ENCODE peak calls at places on chromosomes 6 and 20, in ten cellular contexts. B, V, Y, U, K, S, F, H, M and O are unnamed samples.

GRCh38 chr6:53869964-53870363 is 75.2 kb downstream of the LRRC1 start:
- DNase-seq in H (peak; percentile 77), Y (no peak), M (no peak), B (no peak), S (no peak), K (no peak), V (no peak), U (no peak), F (no peak), O (no peak)

GRCh38 chr6:130425532-130425931 is 59.7 kb downstream of the TMEM200A start:
- DNase-seq in H (peak; percentile 34), S (no peak), K (no peak), M (no peak), V (no peak), B (peak; percentile 10), U (peak; percentile 57), Y (no peak), F (no peak), O (peak; percentile 55)

GRCh38 chr6:154705471-154706113 is 27.6 kb upstream of the SCAF8 start:
- DNase-seq in U (peak; percentile 30), H (peak; percentile 30), S (no peak), B (no peak), K (no peak), V (no peak), M (no peak), Y (no peak), F (no peak), O (no peak)

GRCh38 chr6:766625-767024 is 73.7 kb upstream of the EXOC2 start:
- DNase-seq in V (no peak), U (no peak), Y (no peak), F (no peak), M (no peak), K (no peak), H (no peak), S (no peak), B (no peak), O (no peak)

GRCh38 chr6:143536461-143536865 is 24.9 kb upstream of the FUCA2 start:
- DNase-seq in F (no peak), M (peak; percentile 12), H (peak; percentile 27), B (peak; percentile 57), S (peak; percentile 57), Y (peak; percentile 51), K (peak; percentile 16), U (peak; percentile 35), V (peak; percentile 30), O (peak; percentile 18)

GRCh38 chr6:109454483-109455160 is 950 bp downstream of the MICAL1 start:
- DNase-seq in V (peak; percentile 58), F (no peak), U (peak; percentile 35), S (peak; percentile 66), Y (peak; percentile 53), K (peak; percentile 47), B (peak; percentile 17), H (peak; percentile 52), M (peak; percentile 87), O (no peak)

GRCh38 chr20:53872561-53873248 is 197.7 kb downstream of the BCAS1 start:
- DNase-seq in Y (peak; percentile 23), S (no peak), K (no peak), U (peak; percentile 49), H (peak; percentile 39), V (peak; percentile 23), B (no peak), F (no peak), M (peak; percentile 16), O (no peak)

GRCh38 chr6:166540631-166541331 is 45.7 kb downstream of the RAMACL start:
- DNase-seq in U (peak; percentile 33), Y (peak; percentile 58), M (peak; percentile 41), B (no peak), V (peak; percentile 43), S (no peak), K (peak; percentile 24), H (no peak), F (no peak), O (no peak)

GRCh38 chr20:32695089-32695488 is 21.3 kb upstream of the C20orf203 start:
- DNase-seq in K (no peak), V (no peak), M (no peak), Y (no peak), F (no peak), B (no peak), U (no peak), S (no peak), H (no peak), O (no peak)

GRCh38 chr20:34037767-34038166 is 44.1 kb downstream of the RALY start:
- DNase-seq in Y (no peak), S (no peak), K (no peak), U (peak; percentile 92), F (peak; percentile 30), B (peak; percentile 53), V (no peak), M (no peak), H (peak; percentile 14), O (no peak)

GRCh38 chr6:104705095-104705707 is 154.5 kb downstream of the HACE1 start:
- DNase-seq in M (no peak), U (peak; percentile 73), S (no peak), K (no peak), Y (no peak), H (peak; percentile 89), F (no peak), V (no peak), B (peak; percentile 44), O (no peak)

GRCh38 chr20:9051508-9051907 is 17.4 kb upstream of the PLCB4 start:
- DNase-seq in K (no peak), B (peak; percentile 90), U (peak; percentile 97), S (no peak), H (peak; percentile 94), Y (no peak), M (no peak), V (no peak), F (peak; percentile 89), O (peak; percentile 98)

GRCh38 chr6:715709-716450 is 22.9 kb upstream of the EXOC2 start:
- DNase-seq in V (no peak), F (no peak), M (no peak), K (no peak), B (no peak), Y (no peak), S (no peak), H (no peak), U (no peak), O (no peak)

GRCh38 chr6:168370310-168370991 is 50.9 kb upstream of the DACT2 start:
- DNase-seq in H (peak; percentile 41), B (peak; percentile 81), U (peak; percentile 51), F (no peak), M (no peak), S (peak; percentile 85), V (peak; percentile 35), K (no peak), Y (peak; percentile 65), O (no peak)

GRCh38 chr6:25872804-25873203 is 1.2 kb downstream of the SLC17A3 start:
- DNase-seq in S (no peak), K (no peak), Y (no peak), F (no peak), U (no peak), B (no peak), H (no peak), V (no peak), M (no peak), O (no peak)

GRCh38 chr6:43274916-43275597 is 23.0 kb upstream of the SLC22A7 start:
- DNase-seq in Y (peak; percentile 43), S (no peak), F (no peak), V (peak; percentile 7), B (peak; percentile 27), U (no peak), M (no peak), H (no peak), K (no peak), O (no peak)

GRCh38 chr6:7633361-7633760 is 43.4 kb downstream of the SNRNP48 start:
- DNase-seq in K (no peak), Y (no peak), V (no peak), F (no peak), H (peak; percentile 42), B (no peak), U (peak; percentile 86), S (no peak), M (no peak), O (no peak)

GRCh38 chr6:15481892-15482291 is 180.9 kb downstream of the DTNBP1 start:
- DNase-seq in V (no peak), M (no peak), U (no peak), S (no peak), Y (no peak), K (no peak), B (no peak), F (no peak), H (no peak), O (no peak)

GRCh38 chr6:31718294-31718693 is 3.1 kb downstream of the LY6G6D start:
- DNase-seq in B (no peak), F (no peak), U (no peak), Y (no peak), K (no peak), M (no peak), H (no peak), S (no peak), V (no peak), O (no peak)

GRCh38 chr20:61125076-61125475 is 127.0 kb upstream of the CDH4 start:
- DNase-seq in F (no peak), H (no peak), V (no peak), B (no peak), S (no peak), Y (no peak), U (no peak), K (no peak), M (no peak), O (no peak)

GRCh38 chr20:59157961-59158541 is 5.6 kb upstream of the ZNF831 start:
- DNase-seq in U (no peak), V (no peak), Y (no peak), S (no peak), K (no peak), H (no peak), F (no peak), B (no peak), M (no peak), O (no peak)

GRCh38 chr6:145250436-145250835 is 484.9 kb downstream of the EPM2A start:
- DNase-seq in B (no peak), K (no peak), H (no peak), Y (no peak), U (no peak), F (no peak), V (no peak), S (no peak), M (no peak), O (no peak)

GRCh38 chr6:127276336-127276735 is 9.7 kb downstream of the RNF146 start:
- DNase-seq in B (no peak), M (no peak), V (no peak), K (no peak), U (no peak), Y (no peak), S (no peak), F (no peak), H (no peak), O (no peak)

GRCh38 chr6:139081485-139081884 is 52.9 kb downstream of the ABRACL start:
- DNase-seq in B (no peak), S (no peak), H (no peak), K (no peak), U (no peak), Y (no peak), V (no peak), M (no peak), F (no peak), O (no peak)

GRCh38 chr20:36824142-36824940 is 50.8 kb upstream of the DSN1 start:
- DNase-seq in U (no peak), Y (no peak), H (no peak), B (no peak), M (no peak), V (no peak), S (no peak), F (no peak), K (no peak), O (no peak)

GRCh38 chr6:132494954-132495353 is 18.0 kb downstream of the STX7 start:
- DNase-seq in H (no peak), S (no peak), U (no peak), V (no peak), M (no peak), B (no peak), Y (no peak), K (no peak), F (no peak), O (no peak)